ENCODE peak calls at places on chromosomes 3 and 15, in four cellular contexts. One of them, this sample, is unnamed. For H3K4me1, the result is how much of the 10 kb centered on the place peaks cover.

GRCh38 chr3:72663429-72663828 is 184.8 kb downstream of the SHQ1 start:
- DNase-seq in pancreas: no peak
- DNase-seq in breast epithelium: no peak
- DNase-seq in left lung: no peak
- DNase-seq in this sample: no peak

GRCh38 chr15:62087671-62088360 is 21.0 kb downstream of the C2CD4A start:
- DNase-seq in pancreas: no peak
- DNase-seq in breast epithelium: no peak
- DNase-seq in left lung: no peak
- DNase-seq in this sample: no peak

GRCh38 chr3:144175644-144176425 is 204.2 kb downstream of the DIPK2A start:
- DNase-seq in pancreas: no peak
- DNase-seq in breast epithelium: no peak
- DNase-seq in left lung: no peak
- DNase-seq in this sample: no peak

GRCh38 chr15:41648770-41649169 is 11.4 kb upstream of the MGA start:
- DNase-seq in pancreas: no peak
- DNase-seq in breast epithelium: no peak
- DNase-seq in left lung: no peak
- DNase-seq in this sample: no peak

GRCh38 chr3:85801955-85802354 is 843.2 kb downstream of the CADM2 start:
- DNase-seq in pancreas: no peak
- DNase-seq in breast epithelium: no peak
- DNase-seq in left lung: no peak
- DNase-seq in this sample: no peak

GRCh38 chr3:114290911-114291901 is 2.6 kb upstream of the TIGIT start:
- DNase-seq in pancreas: peak
- DNase-seq in breast epithelium: no peak
- DNase-seq in left lung: peak
- DNase-seq in this sample: peak

GRCh38 chr3:172675371-172676193 is 35.3 kb downstream of the NCEH1 start:
- DNase-seq in pancreas: no peak
- DNase-seq in breast epithelium: no peak
- DNase-seq in left lung: no peak
- DNase-seq in this sample: no peak

GRCh38 chr15:84800365-84800806 is 16.8 kb upstream of the ALPK3 start:
- DNase-seq in pancreas: no peak
- DNase-seq in breast epithelium: no peak
- DNase-seq in left lung: no peak
- DNase-seq in this sample: no peak

GRCh38 chr3:95899911-95900310 is 914.5 kb upstream of the EPHA6 start:
- DNase-seq in pancreas: no peak
- DNase-seq in breast epithelium: no peak
- DNase-seq in left lung: no peak
- DNase-seq in this sample: no peak

GRCh38 chr3:112143251-112143650 is 10.2 kb upstream of the GCSAM start:
- DNase-seq in pancreas: no peak
- DNase-seq in breast epithelium: no peak
- DNase-seq in left lung: no peak
- DNase-seq in this sample: no peak

GRCh38 chr3:55157736-55158135 is 229.9 kb upstream of the LRTM1 start:
- DNase-seq in pancreas: no peak
- DNase-seq in breast epithelium: no peak
- DNase-seq in left lung: no peak
- DNase-seq in this sample: no peak

GRCh38 chr3:178805746-178806145 is 265.9 kb downstream of the ZMAT3 start:
- DNase-seq in pancreas: no peak
- DNase-seq in breast epithelium: no peak
- DNase-seq in left lung: no peak
- DNase-seq in this sample: no peak

GRCh38 chr15:41581110-41581509 is 22.1 kb downstream of the TYRO3 start:
- DNase-seq in pancreas: no peak
- DNase-seq in breast epithelium: no peak
- DNase-seq in left lung: no peak
- DNase-seq in this sample: no peak

GRCh38 chr15:100330221-100330620 is 11.6 kb downstream of the ADAMTS17 start:
- DNase-seq in pancreas: no peak
- DNase-seq in breast epithelium: no peak
- DNase-seq in left lung: no peak
- DNase-seq in this sample: no peak

GRCh38 chr3:100005670-100006393 is 108.5 kb downstream of the FILIP1L start:
- DNase-seq in pancreas: no peak
- DNase-seq in breast epithelium: no peak
- DNase-seq in left lung: no peak
- DNase-seq in this sample: no peak

GRCh38 chr3:142180761-142181362 is 31.5 kb upstream of the TFDP2 start:
- DNase-seq in pancreas: no peak
- DNase-seq in breast epithelium: no peak
- DNase-seq in left lung: no peak
- DNase-seq in this sample: no peak

GRCh38 chr3:38348903-38349302 is 2.3 kb downstream of the XYLB start:
- DNase-seq in pancreas: no peak
- DNase-seq in breast epithelium: no peak
- DNase-seq in left lung: no peak
- DNase-seq in this sample: peak

GRCh38 chr15:90681480-90681879 is 35.7 kb upstream of the BLM start:
- DNase-seq in pancreas: no peak
- DNase-seq in breast epithelium: no peak
- DNase-seq in left lung: peak
- DNase-seq in this sample: peak

GRCh38 chr15:81054236-81054635 is 53.5 kb downstream of the TLNRD1 start:
- DNase-seq in pancreas: no peak
- DNase-seq in breast epithelium: no peak
- DNase-seq in left lung: no peak
- DNase-seq in this sample: no peak

GRCh38 chr15:64455951-64456350 is 4.4 kb upstream of the ZNF609 start:
- DNase-seq in pancreas: no peak
- DNase-seq in breast epithelium: no peak
- DNase-seq in left lung: peak
- DNase-seq in this sample: no peak

GRCh38 chr3:17639257-17639656 is 103.2 kb downstream of the TBC1D5 start:
- DNase-seq in pancreas: no peak
- DNase-seq in breast epithelium: no peak
- DNase-seq in left lung: no peak
- DNase-seq in this sample: no peak

GRCh38 chr3:141412087-141412935 is 44.0 kb downstream of the ZBTB38 start:
- DNase-seq in pancreas: no peak
- DNase-seq in breast epithelium: no peak
- DNase-seq in left lung: no peak
- DNase-seq in this sample: peak

GRCh38 chr15:61084944-61085367 is 144.1 kb downstream of the RORA start:
- DNase-seq in pancreas: no peak
- DNase-seq in breast epithelium: no peak
- DNase-seq in left lung: no peak
- DNase-seq in this sample: no peak

GRCh38 chr3:38227989-38228388 is 37.6 kb upstream of the SLC22A13 start:
- DNase-seq in pancreas: no peak
- DNase-seq in breast epithelium: no peak
- DNase-seq in left lung: no peak
- DNase-seq in this sample: no peak

GRCh38 chr3:151630938-151631417 is 102.7 kb upstream of the AADACL2 start:
- DNase-seq in pancreas: no peak
- DNase-seq in breast epithelium: no peak
- DNase-seq in left lung: no peak
- DNase-seq in this sample: no peak

GRCh38 chr3:53478921-53479664 is 15.3 kb upstream of the CACNA1D start:
- DNase-seq in pancreas: no peak
- DNase-seq in breast epithelium: no peak
- DNase-seq in left lung: no peak
- DNase-seq in this sample: no peak

GRCh38 chr3:172341482-172342059 is 106.7 kb downstream of the GHSR start:
- DNase-seq in pancreas: no peak
- DNase-seq in breast epithelium: no peak
- DNase-seq in left lung: no peak
- DNase-seq in this sample: no peak

GRCh38 chr3:151145713-151146070 is 57.3 kb downstream of the GPR171 start:
- DNase-seq in pancreas: no peak
- DNase-seq in breast epithelium: no peak
- DNase-seq in left lung: no peak
- DNase-seq in this sample: no peak

GRCh38 chr15:75159244-75159643 is 42.4 kb upstream of the C15orf39 start:
- DNase-seq in pancreas: no peak
- DNase-seq in breast epithelium: no peak
- DNase-seq in left lung: no peak
- DNase-seq in this sample: no peak

GRCh38 chr15:40314723-40315276 is 7.1 kb upstream of the PLCB2 start:
- DNase-seq in pancreas: no peak
- DNase-seq in breast epithelium: no peak
- DNase-seq in left lung: no peak
- DNase-seq in this sample: no peak

GRCh38 chr3:192917508-192918274 is at the start of gene MB21D2:
- DNase-seq in pancreas: peak
- DNase-seq in breast epithelium: peak
- DNase-seq in left lung: peak
- DNase-seq in this sample: no peak

GRCh38 chr3:47162695-47163022 is 1.3 kb downstream of the SETD2 start:
- DNase-seq in pancreas: no peak
- DNase-seq in breast epithelium: no peak
- DNase-seq in left lung: no peak
- DNase-seq in this sample: no peak

GRCh38 chr3:122063908-122064307 is 8.7 kb downstream of the CD86 start:
- DNase-seq in pancreas: no peak
- DNase-seq in breast epithelium: no peak
- DNase-seq in left lung: no peak
- DNase-seq in this sample: no peak

GRCh38 chr3:114809668-114810413 is 337.2 kb downstream of the ZBTB20 start:
- DNase-seq in pancreas: no peak
- DNase-seq in breast epithelium: no peak
- DNase-seq in left lung: no peak
- DNase-seq in this sample: no peak

GRCh38 chr15:29802411-29802810 is 19.9 kb downstream of the TJP1 start:
- DNase-seq in pancreas: no peak
- DNase-seq in breast epithelium: no peak
- DNase-seq in left lung: no peak
- DNase-seq in this sample: no peak

GRCh38 chr15:29805043-29805707 is 17.1 kb downstream of the TJP1 start:
- DNase-seq in pancreas: no peak
- DNase-seq in breast epithelium: no peak
- DNase-seq in left lung: no peak
- DNase-seq in this sample: no peak

GRCh38 chr15:29799859-29800258 is 22.4 kb downstream of the TJP1 start:
- DNase-seq in pancreas: no peak
- DNase-seq in breast epithelium: no peak
- DNase-seq in left lung: no peak
- DNase-seq in this sample: no peak

GRCh38 chr15:29805708-29806104 is 16.6 kb downstream of the TJP1 start:
- DNase-seq in pancreas: no peak
- DNase-seq in breast epithelium: no peak
- DNase-seq in left lung: no peak
- DNase-seq in this sample: no peak

GRCh38 chr15:29800441-29801366 is 21.6 kb downstream of the TJP1 start:
- DNase-seq in pancreas: no peak
- DNase-seq in breast epithelium: no peak
- DNase-seq in left lung: no peak
- DNase-seq in this sample: no peak
- H3K4me1 ChIP-seq in pancreas: under half
- H3K4me1 ChIP-seq in breast epithelium: under half
- H3K4me1 ChIP-seq in left lung: under half
- H3K4me1 ChIP-seq in this sample: under half

GRCh38 chr3:52298147-52299098 is 10.8 kb downstream of the GLYCTK start:
- DNase-seq in pancreas: no peak
- DNase-seq in breast epithelium: no peak
- DNase-seq in left lung: no peak
- DNase-seq in this sample: no peak

GRCh38 chr3:52302426-52303185 is 13.5 kb upstream of the DNAH1 start:
- DNase-seq in pancreas: no peak
- DNase-seq in breast epithelium: no peak
- DNase-seq in left lung: no peak
- DNase-seq in this sample: no peak

GRCh38 chr3:52299247-52299657 is 11.6 kb downstream of the GLYCTK start:
- DNase-seq in pancreas: no peak
- DNase-seq in breast epithelium: no peak
- DNase-seq in left lung: no peak
- DNase-seq in this sample: no peak

GRCh38 chr3:52299815-52300611 is 12.4 kb downstream of the GLYCTK start:
- DNase-seq in pancreas: peak
- DNase-seq in breast epithelium: no peak
- DNase-seq in left lung: peak
- DNase-seq in this sample: no peak

GRCh38 chr3:52301042-52301441 is 13.4 kb downstream of the GLYCTK start:
- DNase-seq in pancreas: no peak
- DNase-seq in breast epithelium: no peak
- DNase-seq in left lung: no peak
- DNase-seq in this sample: no peak
- H3K4me1 ChIP-seq in pancreas: under half
- H3K4me1 ChIP-seq in breast epithelium: under half
- H3K4me1 ChIP-seq in left lung: under half
- H3K4me1 ChIP-seq in this sample: under half

GRCh38 chr15:58223432-58223831 is 85.3 kb downstream of the AQP9 start:
- DNase-seq in pancreas: no peak
- DNase-seq in breast epithelium: no peak
- DNase-seq in left lung: no peak
- DNase-seq in this sample: no peak
- H3K4me1 ChIP-seq in pancreas: under half
- H3K4me1 ChIP-seq in breast epithelium: under half
- H3K4me1 ChIP-seq in left lung: under half
- H3K4me1 ChIP-seq in this sample: under half

GRCh38 chr15:71385469-71385868 is 270.2 kb downstream of the THSD4 start:
- DNase-seq in pancreas: no peak
- DNase-seq in breast epithelium: no peak
- DNase-seq in left lung: no peak
- DNase-seq in this sample: no peak

GRCh38 chr15:71386005-71386404 is 270.7 kb downstream of the THSD4 start:
- DNase-seq in pancreas: no peak
- DNase-seq in breast epithelium: no peak
- DNase-seq in left lung: no peak
- DNase-seq in this sample: no peak

GRCh38 chr15:71390101-71390500 is 274.8 kb downstream of the THSD4 start:
- DNase-seq in pancreas: no peak
- DNase-seq in breast epithelium: no peak
- DNase-seq in left lung: no peak
- DNase-seq in this sample: no peak

GRCh38 chr15:71386448-71387236 is 271.4 kb downstream of the THSD4 start:
- DNase-seq in pancreas: no peak
- DNase-seq in breast epithelium: no peak
- DNase-seq in left lung: no peak
- DNase-seq in this sample: no peak

GRCh38 chr15:71387825-71388224 is 272.6 kb downstream of the THSD4 start:
- DNase-seq in pancreas: no peak
- DNase-seq in breast epithelium: no peak
- DNase-seq in left lung: no peak
- DNase-seq in this sample: no peak
- H3K4me1 ChIP-seq in pancreas: under half
- H3K4me1 ChIP-seq in breast epithelium: under half
- H3K4me1 ChIP-seq in left lung: under half
- H3K4me1 ChIP-seq in this sample: under half